ENCODE peak calls at places on chromosomes 4 and X, in seven cellular contexts. One of them, this sample, is unnamed.

GRCh38 chr4:174746710-174747109 is 82.3 kb downstream of the GLRA3 start:
- DNase-seq in Caco-2: no peak
- DNase-seq in hepatic stellate cell: no peak
- DNase-seq in GM12891: no peak
- DNase-seq in retina: no peak
- DNase-seq in stomach: no peak
- DNase-seq in PC-3: no peak
- DNase-seq in this sample: no peak

GRCh38 chr4:130361616-130362015 is 1265.7 kb downstream of the C4orf33 start:
- DNase-seq in Caco-2: no peak
- DNase-seq in hepatic stellate cell: no peak
- DNase-seq in GM12891: no peak
- DNase-seq in retina: no peak
- DNase-seq in stomach: no peak
- DNase-seq in PC-3: no peak
- DNase-seq in this sample: no peak

GRCh38 chr4:185881427-185881826 is 69.4 kb upstream of the SORBS2 start:
- DNase-seq in Caco-2: no peak
- DNase-seq in hepatic stellate cell: no peak
- DNase-seq in GM12891: no peak
- DNase-seq in retina: no peak
- DNase-seq in stomach: no peak
- DNase-seq in PC-3: no peak
- DNase-seq in this sample: no peak

GRCh38 chr4:119536572-119537528 is 91.8 kb downstream of the PDE5A start:
- DNase-seq in Caco-2: no peak
- DNase-seq in hepatic stellate cell: no peak
- DNase-seq in GM12891: no peak
- DNase-seq in retina: no peak
- DNase-seq in stomach: no peak
- DNase-seq in PC-3: peak
- DNase-seq in this sample: no peak

GRCh38 chrX:77493677-77494553 is 46.7 kb downstream of the FGF16 start:
- DNase-seq in Caco-2: peak
- DNase-seq in hepatic stellate cell: peak
- DNase-seq in GM12891: no peak
- DNase-seq in retina: peak
- DNase-seq in stomach: no peak
- DNase-seq in PC-3: peak
- DNase-seq in this sample: peak

GRCh38 chr4:141002323-141002805 is 130.9 kb downstream of the RNF150 start:
- DNase-seq in Caco-2: no peak
- DNase-seq in hepatic stellate cell: peak
- DNase-seq in GM12891: no peak
- DNase-seq in retina: no peak
- DNase-seq in stomach: no peak
- DNase-seq in PC-3: no peak
- DNase-seq in this sample: no peak

GRCh38 chr4:107977966-107978705 is 11.6 kb upstream of the HADH start:
- DNase-seq in Caco-2: no peak
- DNase-seq in hepatic stellate cell: no peak
- DNase-seq in GM12891: no peak
- DNase-seq in retina: no peak
- DNase-seq in stomach: no peak
- DNase-seq in PC-3: no peak
- DNase-seq in this sample: no peak

GRCh38 chr4:185797596-185797995 is 14.4 kb downstream of the SORBS2 start:
- DNase-seq in Caco-2: no peak
- DNase-seq in hepatic stellate cell: no peak
- DNase-seq in GM12891: no peak
- DNase-seq in retina: no peak
- DNase-seq in stomach: no peak
- DNase-seq in PC-3: no peak
- DNase-seq in this sample: no peak

GRCh38 chr4:8544741-8545438 is 35.3 kb upstream of the GPR78 start:
- DNase-seq in Caco-2: no peak
- DNase-seq in hepatic stellate cell: peak
- DNase-seq in GM12891: no peak
- DNase-seq in retina: no peak
- DNase-seq in stomach: no peak
- DNase-seq in PC-3: no peak
- DNase-seq in this sample: no peak

GRCh38 chr4:170109586-170110289 is 20.0 kb upstream of the AADAT start:
- DNase-seq in Caco-2: no peak
- DNase-seq in hepatic stellate cell: no peak
- DNase-seq in GM12891: no peak
- DNase-seq in retina: peak
- DNase-seq in stomach: no peak
- DNase-seq in PC-3: no peak
- DNase-seq in this sample: no peak

GRCh38 chrX:153884136-153885076 is 1.6 kb downstream of the L1CAM start:
- DNase-seq in Caco-2: no peak
- DNase-seq in hepatic stellate cell: no peak
- DNase-seq in GM12891: no peak
- DNase-seq in retina: no peak
- DNase-seq in stomach: no peak
- DNase-seq in PC-3: peak
- DNase-seq in this sample: no peak

GRCh38 chr4:25941441-25941840 is 27.4 kb downstream of the SMIM20 start:
- DNase-seq in Caco-2: no peak
- DNase-seq in hepatic stellate cell: no peak
- DNase-seq in GM12891: no peak
- DNase-seq in retina: no peak
- DNase-seq in stomach: no peak
- DNase-seq in PC-3: no peak
- DNase-seq in this sample: no peak

GRCh38 chr4:79918292-79918691 is 154.7 kb downstream of the ANTXR2 start:
- DNase-seq in Caco-2: no peak
- DNase-seq in hepatic stellate cell: no peak
- DNase-seq in GM12891: no peak
- DNase-seq in retina: no peak
- DNase-seq in stomach: no peak
- DNase-seq in PC-3: no peak
- DNase-seq in this sample: no peak

GRCh38 chrX:18674417-18674787 is 2.5 kb upstream of the RS1 start:
- DNase-seq in Caco-2: peak
- DNase-seq in hepatic stellate cell: no peak
- DNase-seq in GM12891: no peak
- DNase-seq in retina: no peak
- DNase-seq in stomach: peak
- DNase-seq in PC-3: no peak
- DNase-seq in this sample: peak

GRCh38 chr4:105933083-105933482 is 37.8 kb downstream of the NPNT start:
- DNase-seq in Caco-2: no peak
- DNase-seq in hepatic stellate cell: no peak
- DNase-seq in GM12891: no peak
- DNase-seq in retina: no peak
- DNase-seq in stomach: no peak
- DNase-seq in PC-3: no peak
- DNase-seq in this sample: no peak

GRCh38 chrX:48471504-48471903 is 1.4 kb upstream of the SLC38A5 start:
- DNase-seq in Caco-2: no peak
- DNase-seq in hepatic stellate cell: no peak
- DNase-seq in GM12891: no peak
- DNase-seq in retina: no peak
- DNase-seq in stomach: no peak
- DNase-seq in PC-3: no peak
- DNase-seq in this sample: no peak

GRCh38 chr4:15706646-15707362 is 3.9 kb downstream of the BST1 start:
- DNase-seq in Caco-2: no peak
- DNase-seq in hepatic stellate cell: no peak
- DNase-seq in GM12891: no peak
- DNase-seq in retina: no peak
- DNase-seq in stomach: no peak
- DNase-seq in PC-3: no peak
- DNase-seq in this sample: peak

GRCh38 chr4:156677136-156677535 is 294.5 kb downstream of the PDGFC start:
- DNase-seq in Caco-2: no peak
- DNase-seq in hepatic stellate cell: no peak
- DNase-seq in GM12891: no peak
- DNase-seq in retina: no peak
- DNase-seq in stomach: no peak
- DNase-seq in PC-3: peak
- DNase-seq in this sample: no peak

GRCh38 chrX:1281511-1281910 is 12.9 kb downstream of the CSF2RA start:
- DNase-seq in Caco-2: no peak
- DNase-seq in hepatic stellate cell: no peak
- DNase-seq in GM12891: no peak
- DNase-seq in retina: no peak
- DNase-seq in stomach: no peak
- DNase-seq in PC-3: peak
- DNase-seq in this sample: no peak

GRCh38 chr4:71773004-71773403 is 10.9 kb downstream of the GC start:
- DNase-seq in Caco-2: no peak
- DNase-seq in hepatic stellate cell: no peak
- DNase-seq in GM12891: no peak
- DNase-seq in retina: no peak
- DNase-seq in stomach: no peak
- DNase-seq in PC-3: no peak
- DNase-seq in this sample: no peak

GRCh38 chrX:70172226-70172625 is 5.1 kb upstream of the DGAT2L6 start:
- DNase-seq in Caco-2: no peak
- DNase-seq in hepatic stellate cell: no peak
- DNase-seq in GM12891: no peak
- DNase-seq in retina: no peak
- DNase-seq in stomach: no peak
- DNase-seq in PC-3: peak
- DNase-seq in this sample: peak

GRCh38 chr4:3679071-3679825 is 86.9 kb upstream of the ADRA2C start:
- DNase-seq in Caco-2: no peak
- DNase-seq in hepatic stellate cell: no peak
- DNase-seq in GM12891: no peak
- DNase-seq in retina: no peak
- DNase-seq in stomach: no peak
- DNase-seq in PC-3: no peak
- DNase-seq in this sample: no peak

GRCh38 chr4:80619070-80619674 is 283.6 kb downstream of the CFAP299 start:
- DNase-seq in Caco-2: no peak
- DNase-seq in hepatic stellate cell: no peak
- DNase-seq in GM12891: no peak
- DNase-seq in retina: no peak
- DNase-seq in stomach: no peak
- DNase-seq in PC-3: peak
- DNase-seq in this sample: no peak